ENCODE peak calls at places on chromosomes 5 and 9, in five cellular contexts. I is A549, E is adrenal gland, A is ovary, N is heart left ventricle. K is an unnamed sample.

GRCh38 chr5:96702503-96703383 is 40.6 kb downstream of the CAST start:
- DNase-seq in I (peak; percentile 81), E (peak; percentile 97), A (peak; percentile 95), N (peak; percentile 95), K (peak; percentile 97)

GRCh38 chr9:129988607-129989361 is 54.2 kb downstream of the FNBP1 start:
- DNase-seq in I (no peak), E (no peak), A (no peak), N (no peak), K (no peak)

GRCh38 chr9:109251080-109251775 is 69.6 kb downstream of the EPB41L4B start:
- DNase-seq in I (peak; percentile 83), E (peak; percentile 62), A (peak; percentile 67), N (no peak), K (no peak)

GRCh38 chr9:127181595-127182190 is 59.3 kb upstream of the ANGPTL2 start:
- DNase-seq in I (no peak), E (peak; percentile 15), A (peak; percentile 9), N (peak; percentile 10), K (no peak)

GRCh38 chr9:85417674-85418073 is 324.1 kb downstream of the AGTPBP1 start:
- DNase-seq in I (no peak), E (no peak), A (no peak), N (no peak), K (no peak)

GRCh38 chr5:157549283-157549629 is 26.3 kb downstream of the ADAM19 start:
- DNase-seq in I (no peak), E (no peak), A (no peak), N (no peak), K (no peak)

GRCh38 chr9:131095666-131096489 is 453 bp upstream of the AIF1L start:
- DNase-seq in I (peak; percentile 44), E (no peak), A (no peak), N (peak; percentile 45), K (no peak)

GRCh38 chr9:97808972-97809371 is 44.1 kb upstream of the FOXE1 start:
- DNase-seq in I (no peak), E (no peak), A (no peak), N (no peak), K (no peak)

GRCh38 chr5:100909034-100909433 is 6.0 kb upstream of the ST8SIA4 start:
- DNase-seq in I (no peak), E (no peak), A (no peak), N (no peak), K (no peak)

GRCh38 chr5:84487963-84488362 is 103.3 kb upstream of the EDIL3 start:
- DNase-seq in I (no peak), E (no peak), A (no peak), N (peak; percentile 34), K (no peak)

GRCh38 chr9:106758911-106759310 is 104.1 kb upstream of the ZNF462 start:
- DNase-seq in I (no peak), E (no peak), A (no peak), N (no peak), K (no peak)

GRCh38 chr5:174189638-174190037 is 144.1 kb downstream of the NSG2 start:
- DNase-seq in I (no peak), E (no peak), A (no peak), N (no peak), K (no peak)

GRCh38 chr5:147081256-147081872 is 153.5 kb upstream of the STK32A start:
- DNase-seq in I (no peak), E (no peak), A (no peak), N (no peak), K (no peak)

GRCh38 chr9:108035485-108035884 is 545.9 kb upstream of the KLF4 start:
- DNase-seq in I (no peak), E (no peak), A (no peak), N (no peak), K (no peak)

GRCh38 chr9:27278374-27278773 is 18.6 kb downstream of the EQTN start:
- DNase-seq in I (no peak), E (no peak), A (no peak), N (no peak), K (no peak)

GRCh38 chr5:67038817-67039603 is 157.6 kb downstream of the CD180 start:
- DNase-seq in I (peak; percentile 4), E (no peak), A (no peak), N (no peak), K (no peak)

GRCh38 chr9:6072865-6073264 is 57.4 kb upstream of the RANBP6 start:
- DNase-seq in I (no peak), E (no peak), A (no peak), N (no peak), K (no peak)

GRCh38 chr5:127506616-127507015 is 10.8 kb upstream of the PRRC1 start:
- DNase-seq in I (no peak), E (no peak), A (no peak), N (no peak), K (no peak)

GRCh38 chr5:144206136-144206535 is 35.5 kb downstream of the KCTD16 start:
- DNase-seq in I (no peak), E (no peak), A (no peak), N (no peak), K (no peak)

GRCh38 chr5:87887247-87887646 is 381.4 kb downstream of the TMEM161B start:
- DNase-seq in I (no peak), E (no peak), A (no peak), N (no peak), K (no peak)

GRCh38 chr5:87888139-87888538 is 380.5 kb downstream of the TMEM161B start:
- DNase-seq in I (no peak), E (no peak), A (no peak), N (no peak), K (no peak)

GRCh38 chr5:87885727-87886126 is 382.9 kb downstream of the TMEM161B start:
- DNase-seq in I (no peak), E (no peak), A (no peak), N (no peak), K (no peak)
- TF ChIP-seq CTCF in I (no peak), E (no peak), A (no peak), N (no peak), K (no peak)

GRCh38 chr5:68522863-68523262 is 307.3 kb downstream of the PIK3R1 start:
- DNase-seq in I (no peak), E (no peak), A (no peak), N (no peak), K (no peak)
- H3K27ac ChIP-seq in I (no peak overlapping the region), E (no peak overlapping the region), A (no peak overlapping the region), N (no peak overlapping the region), K (no peak overlapping the region)

GRCh38 chr5:181224390-181225234 is 1.5 kb downstream of the TRIM41 start:
- DNase-seq in I (no peak), E (peak; percentile 42), A (peak; percentile 51), N (no peak), K (no peak)
- H3K4me3 ChIP-seq in I (peak overlapping the region; percentile 90), E (peak overlapping the region; percentile 87), A (peak overlapping the region; percentile 86), N (peak overlapping the region; percentile 79), K (peak overlapping the region; percentile 77)

DNA sequence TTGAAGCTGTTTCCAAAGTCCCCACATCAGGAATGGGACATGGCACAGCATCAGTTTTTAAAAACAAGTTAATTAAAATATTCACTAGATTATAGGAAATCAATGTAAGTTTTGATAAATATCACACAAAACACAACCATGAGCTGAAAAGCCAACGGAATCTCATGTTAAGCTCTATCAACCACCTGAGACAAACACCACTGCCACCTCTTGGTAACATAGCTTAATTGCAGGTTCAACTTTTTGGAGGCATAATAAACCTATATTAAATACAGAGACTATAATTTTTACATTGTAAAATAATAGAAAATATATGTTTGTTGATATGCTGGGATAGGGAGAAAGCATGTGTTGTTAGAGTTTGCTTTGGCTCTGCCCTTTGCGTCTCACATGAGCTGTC is 126.1 kb downstream of the SV2C start:
- DNase-seq in I (peak; percentile 6), E (no peak), A (no peak), N (no peak), K (no peak)
- TF ChIP-seq CTCF in I (peak; percentile 7), E (no peak), A (no peak), N (no peak), K (no peak)

GRCh38 chr5:132460835-132461230 is 29.7 kb downstream of the IRF1 start:
- DNase-seq in I (no peak), E (no peak), A (no peak), N (no peak), K (no peak)
- H3K27ac ChIP-seq in I (no peak overlapping the region), E (no peak overlapping the region), A (no peak overlapping the region), N (no peak overlapping the region), K (no peak overlapping the region)

K was measured in gastrocnemius medialis.